ENCODE peak calls at places on chromosomes 13 and 19, in seven cellular contexts. One of them, this sample, is unnamed. For H3K27me3, the result is how much of the 10 kb centered on the place peaks cover.

GRCh38 chr13:24983094-24983493 is 112.8 kb upstream of the PABPC3 start:
- DNase-seq in endothelial cell of umbilical vein: no peak
- DNase-seq in psoas muscle: no peak
- DNase-seq in AG04450: no peak
- DNase-seq in PC-3: no peak
- DNase-seq in RWPE2: no peak
- DNase-seq in ascending aorta: no peak
- DNase-seq in this sample: no peak

GRCh38 chr13:50700664-50701266 is 142.7 kb downstream of the DLEU7 start:
- DNase-seq in RWPE2: no peak
- DNase-seq in endothelial cell of umbilical vein: no peak
- DNase-seq in psoas muscle: no peak
- DNase-seq in AG04450: no peak
- DNase-seq in ascending aorta: no peak
- DNase-seq in PC-3: no peak
- DNase-seq in this sample: no peak

GRCh38 chr13:23902975-23903905 is 5.9 kb upstream of the C1QTNF9B start:
- DNase-seq in AG04450: no peak
- DNase-seq in PC-3: no peak
- DNase-seq in ascending aorta: no peak
- DNase-seq in RWPE2: no peak
- DNase-seq in endothelial cell of umbilical vein: no peak
- DNase-seq in psoas muscle: no peak
- DNase-seq in this sample: no peak

GRCh38 chr13:92187378-92187989 is 789.1 kb downstream of the GPC5 start:
- DNase-seq in endothelial cell of umbilical vein: peak
- DNase-seq in psoas muscle: no peak
- DNase-seq in AG04450: no peak
- DNase-seq in RWPE2: no peak
- DNase-seq in ascending aorta: no peak
- DNase-seq in PC-3: peak
- DNase-seq in this sample: peak

GRCh38 chr19:39237200-39238184 is 7.3 kb downstream of the IFNL3 start:
- DNase-seq in AG04450: no peak
- DNase-seq in PC-3: peak
- DNase-seq in psoas muscle: no peak
- DNase-seq in endothelial cell of umbilical vein: no peak
- DNase-seq in RWPE2: no peak
- DNase-seq in ascending aorta: no peak
- DNase-seq in this sample: no peak

GRCh38 chr13:48126944-48127814 is 32.3 kb upstream of the MED4 start:
- DNase-seq in psoas muscle: peak
- DNase-seq in endothelial cell of umbilical vein: peak
- DNase-seq in ascending aorta: peak
- DNase-seq in RWPE2: no peak
- DNase-seq in PC-3: peak
- DNase-seq in AG04450: no peak
- DNase-seq in this sample: peak

GRCh38 chr19:41895745-41896580 is 13.0 kb downstream of the ARHGEF1 start:
- DNase-seq in ascending aorta: no peak
- DNase-seq in AG04450: no peak
- DNase-seq in RWPE2: no peak
- DNase-seq in PC-3: no peak
- DNase-seq in psoas muscle: no peak
- DNase-seq in endothelial cell of umbilical vein: no peak
- DNase-seq in this sample: no peak

GRCh38 chr13:43648733-43649132 is 138.0 kb downstream of the ENOX1 start:
- DNase-seq in RWPE2: no peak
- DNase-seq in ascending aorta: no peak
- DNase-seq in psoas muscle: no peak
- DNase-seq in PC-3: no peak
- DNase-seq in AG04450: no peak
- DNase-seq in endothelial cell of umbilical vein: no peak
- DNase-seq in this sample: no peak

GRCh38 chr13:41696163-41697003 is 239.0 kb downstream of the RGCC start:
- DNase-seq in RWPE2: no peak
- DNase-seq in AG04450: peak
- DNase-seq in endothelial cell of umbilical vein: peak
- DNase-seq in psoas muscle: no peak
- DNase-seq in PC-3: peak
- DNase-seq in ascending aorta: no peak
- DNase-seq in this sample: peak

GRCh38 chr13:93309886-93310520 is 83.4 kb downstream of the GPC6 start:
- DNase-seq in endothelial cell of umbilical vein: no peak
- DNase-seq in ascending aorta: no peak
- DNase-seq in psoas muscle: no peak
- DNase-seq in RWPE2: no peak
- DNase-seq in PC-3: peak
- DNase-seq in AG04450: no peak
- DNase-seq in this sample: peak

GRCh38 chr13:90448466-90449037 is 898.9 kb upstream of the MIR17HG start:
- DNase-seq in PC-3: no peak
- DNase-seq in ascending aorta: no peak
- DNase-seq in RWPE2: no peak
- DNase-seq in endothelial cell of umbilical vein: peak
- DNase-seq in psoas muscle: no peak
- DNase-seq in AG04450: no peak
- DNase-seq in this sample: peak

GRCh38 chr13:51614350-51614786 is 30.1 kb downstream of the WDFY2 start:
- DNase-seq in AG04450: no peak
- DNase-seq in RWPE2: no peak
- DNase-seq in ascending aorta: peak
- DNase-seq in psoas muscle: peak
- DNase-seq in PC-3: no peak
- DNase-seq in endothelial cell of umbilical vein: no peak
- DNase-seq in this sample: no peak

GRCh38 chr13:60066206-60066605 is 97.5 kb downstream of the DIAPH3 start:
- DNase-seq in endothelial cell of umbilical vein: no peak
- DNase-seq in PC-3: no peak
- DNase-seq in ascending aorta: no peak
- DNase-seq in psoas muscle: no peak
- DNase-seq in RWPE2: no peak
- DNase-seq in AG04450: no peak
- DNase-seq in this sample: peak

GRCh38 chr13:39561971-39562370 is 41.0 kb downstream of the LHFPL6 start:
- DNase-seq in AG04450: no peak
- DNase-seq in RWPE2: no peak
- DNase-seq in ascending aorta: no peak
- DNase-seq in PC-3: peak
- DNase-seq in psoas muscle: no peak
- DNase-seq in endothelial cell of umbilical vein: no peak
- DNase-seq in this sample: peak

GRCh38 chr19:49701271-49701786 is 10.4 kb downstream of the CPT1C start:
- DNase-seq in AG04450: no peak
- DNase-seq in endothelial cell of umbilical vein: no peak
- DNase-seq in ascending aorta: no peak
- DNase-seq in PC-3: no peak
- DNase-seq in RWPE2: no peak
- DNase-seq in psoas muscle: no peak
- DNase-seq in this sample: no peak

DNA sequence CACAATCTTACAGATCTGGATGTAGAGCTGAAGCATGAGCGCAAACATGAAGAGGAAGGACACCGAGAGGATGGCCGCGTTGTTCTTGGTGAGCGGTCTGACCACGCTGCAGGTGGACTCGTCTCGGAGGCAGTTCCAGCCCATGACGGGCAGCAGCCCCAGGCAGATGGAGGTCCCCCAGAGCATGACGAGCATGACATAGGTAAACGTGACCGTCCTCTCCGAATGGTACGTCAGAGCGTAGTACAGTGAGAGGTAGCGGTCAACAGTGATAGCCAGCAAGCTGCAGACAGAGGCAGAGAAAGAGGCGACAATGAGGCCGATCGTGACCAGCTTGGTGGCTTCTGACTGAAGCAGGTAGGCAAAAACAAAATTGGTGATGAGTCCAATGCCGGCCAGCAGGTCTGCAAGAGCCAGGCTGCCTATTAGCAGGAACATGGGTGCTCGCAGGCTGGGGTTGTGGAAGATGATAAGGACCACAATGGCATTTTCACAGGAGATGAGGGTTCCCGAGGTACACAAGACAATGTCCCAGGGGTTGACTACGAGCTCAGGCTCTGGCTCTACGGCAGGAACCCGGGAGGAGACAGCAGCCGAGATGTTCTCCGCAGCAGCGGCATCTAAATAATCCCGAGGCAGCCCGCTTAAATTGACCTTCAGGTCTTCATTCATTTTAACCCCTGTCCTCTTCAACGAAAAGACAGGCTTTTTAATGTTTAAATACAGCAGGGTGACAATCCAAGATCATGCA is 1.3 kb downstream of the GPR12 start:
- DNase-seq in psoas muscle: no peak
- DNase-seq in RWPE2: no peak
- DNase-seq in PC-3: no peak
- DNase-seq in ascending aorta: no peak
- DNase-seq in endothelial cell of umbilical vein: no peak
- DNase-seq in AG04450: no peak
- DNase-seq in this sample: no peak
- H3K27me3 ChIP-seq in psoas muscle: under half
- H3K27me3 ChIP-seq in RWPE2: half or more
- H3K27me3 ChIP-seq in PC-3: half or more
- H3K27me3 ChIP-seq in ascending aorta: under half
- H3K27me3 ChIP-seq in endothelial cell of umbilical vein: under half
- H3K27me3 ChIP-seq in AG04450: under half
- H3K27me3 ChIP-seq in this sample: under half

GRCh38 chr19:29667941-29668340 is 2.7 kb downstream of the PLEKHF1 start:
- DNase-seq in AG04450: no peak
- DNase-seq in ascending aorta: no peak
- DNase-seq in RWPE2: no peak
- DNase-seq in PC-3: no peak
- DNase-seq in psoas muscle: no peak
- DNase-seq in endothelial cell of umbilical vein: no peak
- DNase-seq in this sample: no peak
- TF ChIP-seq CTCF in AG04450: no peak
- TF ChIP-seq CTCF in ascending aorta: no peak
- TF ChIP-seq CTCF in RWPE2: no peak
- TF ChIP-seq CTCF in PC-3: no peak
- TF ChIP-seq CTCF in psoas muscle: peak
- TF ChIP-seq CTCF in endothelial cell of umbilical vein: no peak
- TF ChIP-seq CTCF in this sample: no peak

GRCh38 chr19:16520986-16521624 is 21.1 kb downstream of the CHERP start:
- DNase-seq in psoas muscle: no peak
- DNase-seq in AG04450: no peak
- DNase-seq in ascending aorta: no peak
- DNase-seq in PC-3: no peak
- DNase-seq in endothelial cell of umbilical vein: no peak
- DNase-seq in RWPE2: peak
- DNase-seq in this sample: no peak

GRCh38 chr19:16521715-16522289 is 20.4 kb downstream of the CHERP start:
- DNase-seq in PC-3: no peak
- DNase-seq in endothelial cell of umbilical vein: no peak
- DNase-seq in ascending aorta: no peak
- DNase-seq in RWPE2: no peak
- DNase-seq in psoas muscle: no peak
- DNase-seq in AG04450: no peak
- DNase-seq in this sample: no peak

GRCh38 chr19:16524991-16525734 is 17.1 kb downstream of the CHERP start:
- DNase-seq in endothelial cell of umbilical vein: no peak
- DNase-seq in AG04450: no peak
- DNase-seq in PC-3: no peak
- DNase-seq in RWPE2: peak
- DNase-seq in ascending aorta: no peak
- DNase-seq in psoas muscle: no peak
- DNase-seq in this sample: no peak

GRCh38 chr19:16520074-16520973 is 21.9 kb downstream of the CHERP start:
- DNase-seq in psoas muscle: no peak
- DNase-seq in RWPE2: peak
- DNase-seq in ascending aorta: no peak
- DNase-seq in PC-3: no peak
- DNase-seq in endothelial cell of umbilical vein: no peak
- DNase-seq in AG04450: no peak
- DNase-seq in this sample: no peak

GRCh38 chr19:16522559-16523377 is 19.5 kb downstream of the CHERP start:
- DNase-seq in RWPE2: peak
- DNase-seq in psoas muscle: no peak
- DNase-seq in ascending aorta: no peak
- DNase-seq in PC-3: no peak
- DNase-seq in endothelial cell of umbilical vein: no peak
- DNase-seq in AG04450: no peak
- DNase-seq in this sample: no peak
- H3K27me3 ChIP-seq in RWPE2: under half
- H3K27me3 ChIP-seq in psoas muscle: under half
- H3K27me3 ChIP-seq in ascending aorta: under half
- H3K27me3 ChIP-seq in PC-3: under half
- H3K27me3 ChIP-seq in endothelial cell of umbilical vein: under half
- H3K27me3 ChIP-seq in AG04450: under half
- H3K27me3 ChIP-seq in this sample: under half

GRCh38 chr19:10871711-10872550 is 578 bp downstream of the CARM1 start:
- DNase-seq in psoas muscle: peak
- DNase-seq in AG04450: no peak
- DNase-seq in endothelial cell of umbilical vein: peak
- DNase-seq in RWPE2: no peak
- DNase-seq in ascending aorta: peak
- DNase-seq in PC-3: peak
- DNase-seq in this sample: no peak
- TF ChIP-seq CTCF in psoas muscle: no peak
- TF ChIP-seq CTCF in AG04450: peak
- TF ChIP-seq CTCF in endothelial cell of umbilical vein: no peak
- TF ChIP-seq CTCF in RWPE2: no peak
- TF ChIP-seq CTCF in ascending aorta: no peak
- TF ChIP-seq CTCF in PC-3: no peak
- TF ChIP-seq CTCF in this sample: no peak

DNA sequence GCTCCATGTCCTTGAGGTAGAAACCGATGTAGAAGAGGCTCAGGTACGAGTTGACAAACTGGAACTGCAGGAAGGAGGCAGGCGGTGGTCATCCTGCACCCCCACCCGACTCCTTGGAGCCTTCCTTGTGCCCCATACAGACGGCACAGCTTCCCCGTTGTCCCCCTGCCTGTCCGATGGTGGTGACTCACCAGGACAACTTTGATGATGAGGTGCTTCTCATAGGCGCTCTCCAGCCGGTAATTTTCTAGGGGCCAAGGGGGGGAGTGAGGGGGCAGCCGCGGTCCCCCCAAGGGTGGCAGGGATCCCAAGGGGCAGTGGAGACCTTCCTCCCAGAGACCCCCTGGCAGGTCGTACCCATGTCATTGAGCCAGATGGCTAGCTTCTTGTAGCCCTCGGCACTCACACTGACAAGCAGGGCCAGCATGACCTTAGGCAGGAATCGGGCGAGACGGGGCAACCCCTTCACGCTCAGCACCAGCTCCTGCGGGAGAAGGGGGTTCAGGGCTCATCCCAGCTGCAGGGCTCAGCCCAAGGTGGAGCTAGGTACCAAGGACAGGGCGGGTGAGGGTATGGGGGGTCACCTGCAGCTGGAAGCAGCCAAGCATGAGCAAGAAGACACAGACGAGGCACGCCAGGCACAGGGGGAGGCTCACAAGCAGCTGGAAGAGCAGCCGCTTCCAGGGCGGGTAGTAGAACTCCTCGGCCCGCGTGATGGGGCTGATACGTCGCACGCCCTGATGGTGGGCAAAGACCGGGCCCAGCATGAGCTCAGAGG is 4.7 kb downstream of the ANO8 start:
- DNase-seq in ascending aorta: no peak
- DNase-seq in RWPE2: peak
- DNase-seq in endothelial cell of umbilical vein: no peak
- DNase-seq in psoas muscle: no peak
- DNase-seq in AG04450: no peak
- DNase-seq in PC-3: no peak
- DNase-seq in this sample: no peak
- H3K27me3 ChIP-seq in ascending aorta: under half
- H3K27me3 ChIP-seq in RWPE2: under half
- H3K27me3 ChIP-seq in endothelial cell of umbilical vein: under half
- H3K27me3 ChIP-seq in psoas muscle: under half
- H3K27me3 ChIP-seq in AG04450: under half
- H3K27me3 ChIP-seq in PC-3: under half
- H3K27me3 ChIP-seq in this sample: under half

This sample was measured in bronchial epithelial cell.